ENCODE peak calls at places on chromosome 13, in five cellular contexts. E is foreskin keratinocyte, O is Calu3, X is endothelial cell, R is cardiac fibroblast. M is an unnamed sample.

GRCh38 chr13:113951246-113951999 is 22.5 kb downstream of the C13orf46 start:
- DNase-seq in E (peak), O (peak), X (peak), R (peak), M (no peak)

GRCh38 chr13:34990399-34991224 is 48.5 kb downstream of the NBEA start:
- DNase-seq in E (no peak), O (no peak), X (no peak), R (no peak), M (no peak)

GRCh38 chr13:31627097-31627496 is 112.2 kb upstream of the RXFP2 start:
- DNase-seq in E (no peak), O (no peak), X (no peak), R (peak), M (no peak)

GRCh38 chr13:74117207-74117705 is 16.9 kb downstream of the KLF12 start:
- DNase-seq in E (no peak), O (no peak), X (no peak), R (no peak), M (no peak)

GRCh38 chr13:29888306-29888705 is 37.9 kb upstream of the UBL3 start:
- DNase-seq in E (no peak), O (no peak), X (no peak), R (peak), M (no peak)

GRCh38 chr13:85665286-85665685 is 133.9 kb downstream of the SLITRK6 start:
- DNase-seq in E (peak), O (no peak), X (no peak), R (no peak), M (no peak)

GRCh38 chr13:61316647-61317046 is 99.0 kb downstream of the PCDH20 start:
- DNase-seq in E (no peak), O (no peak), X (no peak), R (no peak), M (no peak)

GRCh38 chr13:79782541-79783216 is 301.7 kb downstream of the NDFIP2 start:
- DNase-seq in E (peak), O (peak), X (peak), R (peak), M (no peak)

GRCh38 chr13:24033527-24034302 is 126.8 kb upstream of the SPATA13 start:
- DNase-seq in E (no peak), O (no peak), X (no peak), R (peak), M (peak)

GRCh38 chr13:77492982-77493381 is 42.5 kb upstream of the SCEL start:
- DNase-seq in E (peak), O (peak), X (no peak), R (peak), M (no peak)

GRCh38 chr13:74289861-74290260 is 155.7 kb upstream of the KLF12 start:
- DNase-seq in E (no peak), O (no peak), X (no peak), R (no peak), M (no peak)

GRCh38 chr13:113897161-113897560 is 33.3 kb upstream of the GAS6 start:
- DNase-seq in E (peak), O (no peak), X (no peak), R (peak), M (peak)

GRCh38 chr13:106488671-106489070 is 46.8 kb downstream of the EFNB2 start:
- DNase-seq in E (no peak), O (no peak), X (no peak), R (no peak), M (no peak)

GRCh38 chr13:114338959-114339358 is 24.7 kb downstream of the CHAMP1 start:
- DNase-seq in E (no peak), O (no peak), X (no peak), R (no peak), M (no peak)

GRCh38 chr13:58437436-58437835 is 805.9 kb downstream of the PCDH17 start:
- DNase-seq in E (no peak), O (no peak), X (no peak), R (no peak), M (no peak)

GRCh38 chr13:60755380-60756163 is 358.6 kb downstream of the TDRD3 start:
- DNase-seq in E (peak), O (no peak), X (peak), R (no peak), M (no peak)

GRCh38 chr13:97254809-97255208 is 32.7 kb downstream of the MBNL2 start:
- DNase-seq in E (peak), O (no peak), X (no peak), R (no peak), M (no peak)

GRCh38 chr13:22757530-22758120 is 423.2 kb upstream of the SGCG start:
- DNase-seq in E (no peak), O (no peak), X (no peak), R (peak), M (no peak)

GRCh38 chr13:100733261-100733660 is 58.7 kb upstream of the TMTC4 start:
- DNase-seq in E (no peak), O (no peak), X (no peak), R (no peak), M (no peak)

GRCh38 chr13:73364706-73365105 is 305.9 kb downstream of the KLF5 start:
- DNase-seq in E (no peak), O (no peak), X (no peak), R (no peak), M (no peak)

GRCh38 chr13:32537580-32538233 is 888 bp downstream of the N4BP2L2 start:
- DNase-seq in E (no peak), O (peak), X (peak), R (no peak), M (no peak)

GRCh38 chr13:46389985-46390384 is 2.9 kb upstream of the RUBCNL start:
- DNase-seq in E (no peak), O (peak), X (no peak), R (no peak), M (no peak)

GRCh38 chr13:99446242-99446641 is 55.0 kb upstream of the TM9SF2 start:
- DNase-seq in E (no peak), O (no peak), X (no peak), R (no peak), M (no peak)

GRCh38 chr13:99731747-99732146 is 230.5 kb downstream of the TM9SF2 start:
- DNase-seq in E (no peak), O (no peak), X (no peak), R (no peak), M (no peak)

DNA sequence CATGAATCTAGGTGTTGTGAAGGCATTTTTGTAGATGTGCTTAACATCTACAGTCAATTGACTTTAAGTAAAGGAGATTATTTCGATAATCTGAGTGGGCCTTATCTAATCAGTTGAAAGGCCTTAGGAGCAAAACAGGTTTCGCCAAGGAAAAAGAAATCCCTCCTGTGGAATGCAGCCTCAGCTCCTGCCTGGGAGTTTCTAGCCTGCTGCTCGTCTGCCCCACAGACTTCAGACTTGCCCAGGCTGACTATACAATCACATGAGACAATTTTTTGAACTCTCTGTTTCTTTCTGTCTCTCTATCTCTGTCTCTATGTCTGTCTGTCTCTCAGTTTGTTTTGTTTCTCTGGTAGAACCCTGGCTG is 312.5 kb downstream of the OLFM4 start:
- DNase-seq in E (no peak), O (no peak), X (no peak), R (no peak), M (no peak)
- TF ChIP-seq CTCF in E (no peak), O (no peak), X (no peak), R (no peak), M (no peak)

GRCh38 chr13:110949116-110949515 is 34.2 kb upstream of the ANKRD10 start:
- DNase-seq in E (no peak), O (no peak), X (no peak), R (no peak), M (no peak)

GRCh38 chr13:110944968-110945952 is 30.4 kb upstream of the ANKRD10 start:
- DNase-seq in E (no peak), O (no peak), X (no peak), R (no peak), M (no peak)

GRCh38 chr13:110942248-110942981 is 27.5 kb upstream of the ANKRD10 start:
- DNase-seq in E (peak), O (no peak), X (no peak), R (no peak), M (no peak)

GRCh38 chr13:110946171-110946570 is 31.3 kb upstream of the ANKRD10 start:
- DNase-seq in E (no peak), O (no peak), X (no peak), R (no peak), M (no peak)

GRCh38 chr13:110944121-110944967 is 29.5 kb upstream of the ANKRD10 start:
- DNase-seq in E (peak), O (peak), X (peak), R (peak), M (peak)
- TF ChIP-seq CTCF in E (peak), O (no peak), X (no peak), R (peak), M (peak)

GRCh38 chr13:42329239-42329638 is 57.3 kb downstream of the AKAP11 start:
- DNase-seq in E (no peak), O (no peak), X (no peak), R (no peak), M (no peak)

GRCh38 chr13:42333613-42334328 is 61.8 kb downstream of the AKAP11 start:
- DNase-seq in E (peak), O (peak), X (peak), R (peak), M (no peak)

GRCh38 chr13:42337808-42338600 is 66.1 kb downstream of the AKAP11 start:
- DNase-seq in E (no peak), O (no peak), X (no peak), R (peak), M (no peak)

GRCh38 chr13:42330991-42331390 is 59.0 kb downstream of the AKAP11 start:
- DNase-seq in E (peak), O (no peak), X (no peak), R (no peak), M (no peak)

DNA sequence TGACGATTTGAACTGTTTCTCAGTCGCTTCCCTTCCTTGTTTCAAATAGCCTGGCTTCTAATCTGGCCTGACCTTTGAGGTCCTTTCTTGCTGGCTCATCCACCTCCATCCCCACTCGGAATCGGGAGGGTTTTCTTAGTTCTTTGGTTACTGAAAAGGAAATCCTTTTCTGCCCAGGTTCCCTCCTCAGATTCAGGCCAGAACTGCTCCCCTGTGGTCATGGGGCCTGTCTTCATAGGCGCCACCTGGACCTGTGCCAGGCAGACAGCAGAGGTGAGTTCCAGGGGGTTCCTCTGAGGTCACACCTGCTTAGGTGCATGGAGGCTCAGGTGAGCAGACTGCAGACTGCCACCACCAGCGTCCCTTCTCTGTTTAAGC is 62.4 kb downstream of the AKAP11 start:
- DNase-seq in E (no peak), O (peak), X (no peak), R (no peak), M (no peak)
- TF ChIP-seq CTCF in E (no peak), O (no peak), X (peak), R (no peak), M (no peak)

DNA sequence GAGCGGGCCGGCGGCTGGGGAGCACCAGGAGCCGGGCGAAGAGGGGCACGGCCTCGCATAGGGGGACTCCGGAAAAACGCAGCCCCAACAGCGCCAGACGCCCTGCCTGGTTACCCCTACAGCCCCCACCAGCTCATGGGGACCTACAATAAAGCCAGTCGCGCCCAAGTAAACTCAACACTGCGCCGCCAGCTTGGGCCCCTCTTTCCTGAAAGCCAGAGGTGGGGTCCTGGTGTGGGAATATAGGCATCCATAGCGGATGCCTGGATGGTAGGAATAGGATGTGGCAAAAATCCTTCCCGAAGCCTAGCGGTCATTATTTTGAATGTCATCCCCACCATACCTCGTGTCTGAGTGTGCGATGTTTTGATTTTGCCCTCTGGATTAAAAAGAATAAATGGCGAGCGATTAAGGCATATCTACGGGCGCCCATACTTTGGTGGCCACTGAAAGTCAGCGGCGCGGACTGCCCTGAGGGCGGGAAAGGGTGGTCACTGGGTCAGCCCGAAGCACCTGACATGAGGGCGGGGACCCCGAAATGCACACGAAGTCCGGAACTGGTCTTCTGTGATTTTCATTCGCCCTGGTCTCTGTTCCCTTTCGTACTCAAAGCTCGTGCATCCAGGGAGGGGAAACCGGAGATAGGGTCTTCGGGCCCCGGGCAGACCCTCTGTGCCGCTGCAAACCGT is at the start of the genes NHLRC3 and PROSER1:
- DNase-seq in E (peak), O (peak), X (peak), R (peak), M (peak)
- TF ChIP-seq CTCF in E (no peak), O (no peak), X (no peak), R (no peak), M (no peak)

GRCh38 chr13:47459512-47459911 is 541.6 kb downstream of the SUCLA2 start:
- DNase-seq in E (no peak), O (no peak), X (no peak), R (peak), M (no peak)
- TF ChIP-seq CTCF in E (peak), O (no peak), X (no peak), R (peak), M (peak)

GRCh38 chr13:87878706-87879105 is 207.5 kb downstream of the SLITRK5 start:
- DNase-seq in E (no peak), O (no peak), X (no peak), R (no peak), M (no peak)

GRCh38 chr13:87872813-87873212 is 201.6 kb downstream of the SLITRK5 start:
- DNase-seq in E (no peak), O (no peak), X (no peak), R (no peak), M (no peak)

GRCh38 chr13:87877477-87877876 is 206.3 kb downstream of the SLITRK5 start:
- DNase-seq in E (no peak), O (no peak), X (no peak), R (no peak), M (no peak)
- TF ChIP-seq CTCF in E (no peak), O (no peak), X (no peak), R (no peak), M (no peak)

DNA sequence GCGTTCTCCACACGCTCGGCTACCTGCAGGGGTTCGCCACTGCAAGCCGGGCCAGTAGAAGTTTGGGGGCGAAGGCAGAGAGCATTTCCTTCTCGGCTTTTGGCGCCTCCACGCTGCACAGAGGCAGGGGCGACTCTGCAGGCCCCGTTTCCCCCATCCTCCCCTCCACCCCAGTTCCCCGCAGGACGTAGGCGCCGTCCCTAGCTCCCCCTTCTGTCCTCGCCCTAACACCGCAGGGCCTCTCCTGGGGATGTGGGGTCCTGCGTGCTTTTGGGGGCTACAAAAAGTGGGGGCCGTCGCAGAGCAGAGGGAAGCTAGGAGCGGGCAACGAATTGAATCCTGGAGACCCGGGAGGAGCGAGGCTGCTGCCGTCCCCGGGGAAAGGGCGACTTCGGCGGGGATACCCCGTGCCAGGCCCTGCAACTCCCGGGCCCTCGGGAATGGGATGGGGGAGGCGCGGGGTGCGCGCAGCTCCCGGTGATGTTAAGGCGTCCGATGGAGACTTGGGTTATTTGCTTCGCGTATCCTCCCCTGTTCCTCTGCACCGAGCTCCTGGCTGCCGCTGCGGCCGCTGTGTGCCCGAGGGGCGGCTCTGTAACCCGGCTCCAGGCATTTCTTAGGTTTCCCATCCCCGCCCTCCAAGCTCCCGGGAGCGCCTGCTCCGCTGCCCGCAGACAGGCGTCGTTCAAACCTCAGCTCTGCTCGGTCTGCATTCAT is 255.9 kb upstream of the SOX21 start:
- DNase-seq in E (no peak), O (no peak), X (peak), R (peak), M (no peak)
- TF ChIP-seq CTCF in E (no peak), O (no peak), X (no peak), R (no peak), M (no peak)

DNA sequence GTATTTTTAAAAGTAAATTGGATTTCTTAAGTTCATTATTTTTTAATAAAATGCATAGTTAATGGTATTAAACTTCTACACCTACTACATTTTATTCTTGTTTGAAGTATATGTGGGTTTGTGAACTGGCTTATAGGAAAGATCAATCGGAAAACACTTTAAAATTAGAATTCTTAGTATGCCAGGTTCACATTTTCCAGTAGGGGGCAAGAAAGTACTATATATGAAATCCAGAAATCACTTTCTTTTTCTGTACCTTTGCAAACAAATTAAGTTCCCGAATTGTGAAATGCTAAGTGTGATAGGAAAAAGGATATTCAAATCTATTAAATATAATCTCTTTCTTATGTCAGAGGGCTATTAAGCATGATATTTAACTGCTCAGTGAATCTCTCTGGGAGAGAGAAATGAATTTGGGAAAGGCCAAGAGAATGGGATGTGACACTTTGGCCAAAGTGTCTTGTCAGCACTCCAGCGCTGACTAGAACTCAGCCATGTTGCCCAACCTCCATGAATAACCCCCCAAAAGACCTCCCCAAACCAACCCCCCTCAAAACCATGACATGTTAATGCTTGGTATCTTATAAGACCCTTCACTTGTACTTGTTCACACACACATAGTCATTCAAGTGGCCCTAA is 122.6 kb upstream of the SLC10A2 start:
- DNase-seq in E (peak), O (no peak), X (no peak), R (peak), M (no peak)
- TF ChIP-seq CTCF in E (peak), O (no peak), X (peak), R (peak), M (no peak)

M was measured in HFF-Myc.